ENCODE peak calls at places on chromosomes 11 and 22, in ten cellular contexts. B is kidney epithelial cell; A is CD4-positive, alpha-beta T cell; C is IMR-90; L is NCI-H1436; E is foreskin fibroblast; R is tibial nerve; O is HS-27A; T is NCI-H2029; I is AG04449. W is an unnamed sample.

GRCh38 chr22:19400881-19401280 is 30.7 kb downstream of the HIRA start:
- DNase-seq in B (no peak), A (no peak), C (no peak), L (no peak), E (no peak), R (no peak), O (no peak), T (no peak), I (no peak), W (no peak)

GRCh38 chr11:112734207-112734606 is 227.0 kb upstream of the NCAM1 start:
- DNase-seq in B (no peak), A (no peak), C (peak; percentile 8), L (no peak), E (peak; percentile 8), R (no peak), O (no peak), T (no peak), I (no peak), W (peak; percentile 76)

GRCh38 chr22:43821606-43822425 is 9.7 kb upstream of the EFCAB6 start:
- DNase-seq in B (no peak), A (no peak), C (no peak), L (no peak), E (no peak), R (no peak), O (no peak), T (no peak), I (no peak), W (no peak)

GRCh38 chr11:2940930-2941821 is 12.0 kb upstream of the PHLDA2 start:
- DNase-seq in B (no peak), A (no peak), C (no peak), L (no peak), E (peak; percentile 60), R (no peak), O (no peak), T (no peak), I (no peak), W (no peak)

GRCh38 chr11:439315-440064 is 2.3 kb downstream of the ANO9 start:
- DNase-seq in B (no peak), A (no peak), C (no peak), L (no peak), E (no peak), R (no peak), O (no peak), T (no peak), I (no peak), W (no peak)

GRCh38 chr11:44746894-44747293 is 20.1 kb downstream of the TSPAN18 start:
- DNase-seq in B (no peak), A (no peak), C (no peak), L (no peak), E (no peak), R (no peak), O (no peak), T (no peak), I (no peak), W (no peak)

GRCh38 chr11:27757953-27758352 is 57.7 kb upstream of the BDNF start:
- DNase-seq in B (no peak), A (no peak), C (peak; percentile 75), L (no peak), E (peak; percentile 41), R (no peak), O (peak; percentile 88), T (no peak), I (peak; percentile 51), W (no peak)

GRCh38 chr11:9095421-9095820 is 4.0 kb upstream of the SCUBE2 start:
- DNase-seq in B (no peak), A (no peak), C (no peak), L (no peak), E (no peak), R (no peak), O (no peak), T (no peak), I (no peak), W (no peak)

GRCh38 chr11:46611526-46612304 is 5.3 kb downstream of the HARBI1 start:
- DNase-seq in B (no peak), A (no peak), C (no peak), L (no peak), E (no peak), R (no peak), O (no peak), T (no peak), I (no peak), W (no peak)

GRCh38 chr11:46743693-46744339 is 24.8 kb downstream of the F2 start:
- DNase-seq in B (no peak), A (no peak), C (peak; percentile 39), L (no peak), E (no peak), R (no peak), O (no peak), T (no peak), I (no peak), W (no peak)

GRCh38 chr22:47543447-47543846 is 781.0 kb downstream of the TBC1D22A start:
- DNase-seq in B (no peak), A (no peak), C (no peak), L (no peak), E (no peak), R (no peak), O (no peak), T (no peak), I (no peak), W (no peak)

W was measured in neural progenitor cell.